ENCODE peak calls at places on chromosome 9, in four cellular contexts. F is kidney glomerular epithelial cell, D is HFFc6, A is amygdala. X is an unnamed sample.

GRCh38 chr9:68949271-68950000 is 64.5 kb downstream of the PRKACG start:
- DNase-seq in D (peak; percentile 9), A (no peak), F (no peak), X (peak; percentile 74)

GRCh38 chr9:124208571-124208970 is 49.2 kb upstream of the NEK6 start:
- DNase-seq in A (no peak), F (no peak), D (no peak), X (no peak)

GRCh38 chr9:135246248-135247173 is 159.0 kb downstream of the OLFM1 start:
- DNase-seq in D (no peak), A (no peak), F (no peak), X (no peak)

GRCh38 chr9:31700252-31701045 is 684.0 kb upstream of the ACO1 start:
- DNase-seq in D (no peak), F (peak; percentile 15), A (no peak), X (no peak)

GRCh38 chr9:14205463-14205862 is 108.5 kb downstream of the NFIB start:
- DNase-seq in F (peak; percentile 81), D (peak; percentile 63), A (no peak), X (no peak)

GRCh38 chr9:89482950-89483349 is 15.0 kb downstream of the SEMA4D start:
- DNase-seq in F (no peak), D (no peak), A (no peak), X (peak; percentile 81)

GRCh38 chr9:32706004-32706749 is 70.7 kb upstream of the TAF1L start:
- DNase-seq in A (no peak), F (no peak), D (no peak), X (no peak)

GRCh38 chr9:133658442-133659431 is 22.6 kb downstream of the DBH start:
- DNase-seq in A (peak; percentile 50), D (no peak), F (no peak), X (peak; percentile 82)

GRCh38 chr9:72203205-72203803 is 54.1 kb downstream of the GDA start:
- DNase-seq in F (no peak), A (no peak), D (peak; percentile 38), X (peak; percentile 61)

GRCh38 chr9:87884578-87885459 is 2.1 kb downstream of the SPATA31E1 start:
- DNase-seq in D (no peak), F (no peak), A (no peak), X (no peak)

X was measured in left kidney.